ENCODE peak calls at places on chromosome 20, in seven cellular contexts. G is mesendoderm, Y is hepatocyte, D is cardiac muscle cell, Q is adrenal gland, B is tibial artery, E is esophagus squamous epithelium. F is an unnamed sample. For H3K4me1, the result is how much of the 10 kb centered on the place peaks cover.

GRCh38 chr20:64116541-64117423 is 9.4 kb upstream of the NPBWR2 start:
- DNase-seq in G (no peak), Y (no peak), D (no peak), Q (peak), B (peak), E (no peak), F (no peak)

GRCh38 chr20:18808712-18809111 is 4.9 kb upstream of the SCP2D1 start:
- DNase-seq in G (no peak), Y (no peak), D (no peak), Q (no peak), B (no peak), E (no peak), F (no peak)

GRCh38 chr20:38617011-38617829 is 15.6 kb downstream of the ARHGAP40 start:
- DNase-seq in G (peak), Y (no peak), D (peak), Q (no peak), B (no peak), E (no peak), F (no peak)

GRCh38 chr20:24948939-24949679 is at the start of gene CST7:
- DNase-seq in G (no peak), Y (no peak), D (peak), Q (no peak), B (no peak), E (no peak), F (peak)

GRCh38 chr20:47927385-47927851 is 142.1 kb upstream of the SULF2 start:
- DNase-seq in G (no peak), Y (no peak), D (no peak), Q (no peak), B (no peak), E (no peak), F (no peak)

GRCh38 chr20:34369265-34369664 is 6.2 kb downstream of the ITCH start:
- DNase-seq in G (peak), Y (no peak), D (no peak), Q (no peak), B (no peak), E (no peak), F (peak)

GRCh38 chr20:10863337-10864060 is 189.7 kb upstream of the JAG1 start:
- DNase-seq in G (peak), Y (no peak), D (peak), Q (peak), B (no peak), E (no peak), F (no peak)

GRCh38 chr20:38635721-38636285 is 34.2 kb downstream of the ARHGAP40 start:
- DNase-seq in G (no peak), Y (no peak), D (peak), Q (no peak), B (no peak), E (no peak), F (no peak)

GRCh38 chr20:35092524-35093244 is at the start of gene TRPC4AP:
- DNase-seq in G (peak), Y (peak), D (peak), Q (peak), B (peak), E (peak), F (peak)

GRCh38 chr20:43909720-43910119 is 4.9 kb upstream of the TOX2 start:
- DNase-seq in G (no peak), Y (no peak), D (no peak), Q (no peak), B (no peak), E (no peak), F (no peak)

GRCh38 chr20:61784801-61785566 is 280.7 kb downstream of the TAF4 start:
- DNase-seq in G (no peak), Y (no peak), D (no peak), Q (no peak), B (no peak), E (no peak), F (no peak)

GRCh38 chr20:57990396-57990987 is 238.0 kb downstream of the ANKRD60 start:
- DNase-seq in G (no peak), Y (no peak), D (peak), Q (no peak), B (no peak), E (no peak), F (no peak)

GRCh38 chr20:50366270-50367103 is 143.7 kb upstream of the PTPN1 start:
- DNase-seq in G (no peak), Y (peak), D (peak), Q (peak), B (no peak), E (no peak), F (peak)

GRCh38 chr20:48797275-48797825 is 30.4 kb downstream of the PREX1 start:
- DNase-seq in G (no peak), Y (no peak), D (no peak), Q (peak), B (peak), E (no peak), F (no peak)

GRCh38 chr20:53146201-53146891 is 174.2 kb downstream of the TSHZ2 start:
- DNase-seq in G (no peak), Y (no peak), D (no peak), Q (no peak), B (no peak), E (no peak), F (no peak)

GRCh38 chr20:12570371-12570770 is 438.4 kb upstream of the SPTLC3 start:
- DNase-seq in G (peak), Y (peak), D (peak), Q (no peak), B (no peak), E (no peak), F (no peak)

GRCh38 chr20:26216025-26216424 is 519.4 kb upstream of the ZNF337 start:
- DNase-seq in G (no peak), Y (no peak), D (no peak), Q (no peak), B (no peak), E (no peak), F (no peak)

GRCh38 chr20:34871320-34871926 is 1.2 kb downstream of the GGT7 start:
- DNase-seq in G (no peak), Y (no peak), D (no peak), Q (no peak), B (no peak), E (no peak), F (no peak)

GRCh38 chr20:24935140-24935539 is 13.9 kb upstream of the CST7 start:
- DNase-seq in G (no peak), Y (no peak), D (no peak), Q (no peak), B (no peak), E (no peak), F (no peak)

GRCh38 chr20:10670521-10671220 is 3.1 kb downstream of the JAG1 start:
- DNase-seq in G (no peak), Y (no peak), D (no peak), Q (no peak), B (no peak), E (no peak), F (no peak)

GRCh38 chr20:37757550-37757949 is 63.7 kb downstream of the CTNNBL1 start:
- DNase-seq in G (peak), Y (no peak), D (no peak), Q (no peak), B (no peak), E (no peak), F (no peak)

GRCh38 chr20:34514897-34515483 is 1.2 kb upstream of the DYNLRB1 start:
- DNase-seq in G (no peak), Y (no peak), D (no peak), Q (no peak), B (no peak), E (no peak), F (no peak)

GRCh38 chr20:58580493-58580835 is 65.3 kb upstream of the APCDD1L start:
- DNase-seq in G (no peak), Y (no peak), D (no peak), Q (no peak), B (peak), E (no peak), F (no peak)

GRCh38 chr20:38667417-38667956 is 56.8 kb upstream of the SLC32A1 start:
- DNase-seq in G (no peak), Y (no peak), D (no peak), Q (no peak), B (no peak), E (no peak), F (no peak)

GRCh38 chr20:60306516-60306915 is 348.3 kb downstream of the CDH26 start:
- DNase-seq in G (no peak), Y (no peak), D (no peak), Q (no peak), B (no peak), E (no peak), F (no peak)

GRCh38 chr20:6994452-6994851 is 227.0 kb downstream of the BMP2 start:
- DNase-seq in G (no peak), Y (peak), D (peak), Q (no peak), B (no peak), E (no peak), F (no peak)

GRCh38 chr20:63291811-63292210 is 1.2 kb upstream of the COL20A1 start:
- DNase-seq in G (peak), Y (no peak), D (no peak), Q (no peak), B (no peak), E (no peak), F (no peak)

GRCh38 chr20:2984028-2984501 is 59.4 kb upstream of the GNRH2 start:
- DNase-seq in G (no peak), Y (no peak), D (no peak), Q (no peak), B (no peak), E (no peak), F (peak)

GRCh38 chr20:48620486-48621255 is 207.1 kb downstream of the PREX1 start:
- DNase-seq in G (peak), Y (peak), D (peak), Q (peak), B (peak), E (no peak), F (peak)

GRCh38 chr20:57851786-57852185 is 142.0 kb upstream of the PMEPA1 start:
- DNase-seq in G (no peak), Y (no peak), D (no peak), Q (no peak), B (no peak), E (no peak), F (no peak)

GRCh38 chr20:36035720-36036119 is 67.3 kb downstream of the CNBD2 start:
- DNase-seq in G (no peak), Y (no peak), D (no peak), Q (no peak), B (no peak), E (no peak), F (no peak)

DNA sequence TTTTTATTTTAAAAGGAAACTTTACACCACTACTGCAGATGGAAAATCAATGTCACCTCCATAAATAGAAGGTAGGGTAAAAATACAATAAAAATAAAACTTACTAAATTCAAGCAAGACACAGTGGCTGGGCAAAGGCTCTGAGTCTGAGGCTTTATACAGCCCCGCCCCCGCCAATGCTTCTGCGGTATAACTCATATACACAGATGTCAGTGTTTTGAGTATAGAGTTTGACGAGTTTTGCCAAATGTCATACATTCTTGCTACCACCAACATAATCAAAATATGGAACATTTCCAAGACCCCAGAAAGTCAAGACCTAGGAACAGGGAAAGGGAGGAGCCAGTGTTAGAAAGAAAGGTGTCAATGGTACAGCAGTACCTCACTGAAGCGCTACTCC is 12.8 kb downstream of the NFATC2 start:
- DNase-seq in G (no peak), Y (no peak), D (no peak), Q (no peak), B (no peak), E (no peak), F (peak)
- H3K4me1 ChIP-seq in G (under half), Y (under half), D (half or more), Q (under half), B (under half), E (under half), F (half or more)

GRCh38 chr20:32534661-32535240 is 50.4 kb downstream of the NOL4L start:
- DNase-seq in G (peak), Y (no peak), D (no peak), Q (no peak), B (no peak), E (no peak), F (peak)
- H3K4me3 ChIP-seq in G (no peak), Y (no peak), D (no peak), Q (no peak), B (no peak), E (no peak), F (peak)

DNA sequence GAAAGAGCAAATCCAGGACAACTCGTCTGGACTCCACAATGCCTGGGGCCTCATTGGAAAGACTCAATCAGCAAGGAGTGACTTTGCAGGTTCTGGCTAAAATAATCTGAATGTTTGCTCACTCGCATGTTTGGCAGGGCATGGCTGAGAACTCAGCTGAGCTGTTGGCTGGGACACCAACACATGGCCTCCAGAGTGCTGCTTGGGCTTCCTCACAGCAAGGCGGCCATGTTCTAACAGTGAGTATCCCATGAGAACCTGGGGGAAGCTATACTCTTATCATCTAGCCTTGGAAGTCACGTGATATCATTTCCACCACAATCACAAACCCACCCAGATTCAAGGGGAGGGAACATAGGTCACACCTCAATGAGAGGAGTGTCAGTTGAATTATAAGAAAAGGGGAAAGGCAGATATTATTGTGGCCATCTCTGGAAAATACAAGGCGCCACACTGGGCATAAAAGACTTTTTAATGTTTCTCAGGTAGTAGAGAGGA is 23.1 kb upstream of the SHLD1 start:
- DNase-seq in G (no peak), Y (no peak), D (no peak), Q (no peak), B (no peak), E (no peak), F (no peak)
- H3K4me1 ChIP-seq in G (under half), Y (under half), D (under half), Q (under half), B (under half), E (under half), F (under half)

DNA sequence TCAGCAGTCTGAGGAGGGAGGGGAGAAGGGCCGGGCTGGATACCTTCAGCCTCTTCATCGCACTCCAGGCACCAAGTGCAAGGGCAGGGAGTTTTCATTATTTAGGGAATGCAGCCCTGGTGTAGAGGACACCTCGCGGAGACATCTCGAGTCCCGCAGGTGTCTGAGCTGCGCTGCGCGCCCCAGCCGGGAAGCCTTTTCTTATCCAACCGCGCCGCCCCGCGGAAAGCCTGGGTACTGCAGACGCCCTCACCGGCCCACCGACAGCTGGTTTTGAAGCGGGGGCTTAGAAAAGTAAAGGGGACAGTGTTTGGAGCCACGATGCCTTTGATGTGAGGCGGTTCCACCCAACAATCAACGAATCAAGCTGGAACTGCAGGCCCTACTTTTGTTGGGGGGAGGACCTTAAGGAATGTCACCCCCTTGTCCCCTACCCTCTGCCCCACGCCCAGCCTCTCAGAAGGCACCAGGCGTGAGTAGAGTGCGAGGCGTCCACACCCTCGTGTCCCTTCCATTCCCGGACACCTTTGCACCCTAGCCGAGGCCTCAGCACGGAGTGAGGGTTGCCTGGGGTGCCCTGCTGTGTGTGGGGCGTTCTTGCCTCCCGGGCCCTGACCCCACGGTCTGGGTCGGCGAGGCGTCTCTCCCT is 8.6 kb downstream of the NKX2-2 start:
- DNase-seq in G (peak), Y (peak), D (peak), Q (peak), B (no peak), E (no peak), F (peak)
- H3K4me3 ChIP-seq in G (no peak), Y (peak), D (peak), Q (no peak), B (peak), E (no peak), F (peak)